ENCODE peak calls at places on chromosomes 16 and 17, in five cellular contexts. One of them, this sample, is unnamed.

GRCh38 chr16:19781196-19781595 is 63.1 kb downstream of the IQCK start:
- DNase-seq in IMR-90: peak
- DNase-seq in HepG2: no peak
- DNase-seq in GM12878: no peak
- DNase-seq in K562: no peak
- DNase-seq in this sample: no peak

GRCh38 chr17:75465039-75465438 is 8.6 kb downstream of the TMEM94 start:
- DNase-seq in IMR-90: no peak
- DNase-seq in GM12878: no peak
- DNase-seq in K562: no peak
- DNase-seq in HepG2: no peak
- DNase-seq in this sample: no peak

GRCh38 chr17:9219631-9220415 is 198.5 kb downstream of the NTN1 start:
- DNase-seq in GM12878: no peak
- DNase-seq in HepG2: no peak
- DNase-seq in IMR-90: no peak
- DNase-seq in K562: no peak
- DNase-seq in this sample: no peak

GRCh38 chr16:20300312-20301097 is 26.8 kb downstream of the GP2 start:
- DNase-seq in GM12878: peak
- DNase-seq in K562: peak
- DNase-seq in IMR-90: peak
- DNase-seq in HepG2: peak
- DNase-seq in this sample: peak

GRCh38 chr17:27544350-27545131 is 86.4 kb upstream of the LGALS9 start:
- DNase-seq in K562: peak
- DNase-seq in IMR-90: peak
- DNase-seq in HepG2: no peak
- DNase-seq in GM12878: peak
- DNase-seq in this sample: no peak

GRCh38 chr16:78455861-78456260 is 356.4 kb downstream of the WWOX start:
- DNase-seq in K562: no peak
- DNase-seq in IMR-90: no peak
- DNase-seq in HepG2: no peak
- DNase-seq in GM12878: no peak
- DNase-seq in this sample: no peak

GRCh38 chr17:73575470-73576235 is 68.6 kb downstream of the SDK2 start:
- DNase-seq in K562: no peak
- DNase-seq in IMR-90: no peak
- DNase-seq in GM12878: no peak
- DNase-seq in HepG2: no peak
- DNase-seq in this sample: peak

GRCh38 chr16:86665319-86665675 is 86.9 kb downstream of the FOXL1 start:
- DNase-seq in IMR-90: peak
- DNase-seq in GM12878: peak
- DNase-seq in HepG2: peak
- DNase-seq in K562: no peak
- DNase-seq in this sample: no peak

GRCh38 chr17:8954339-8954738 is 11.2 kb downstream of the PIK3R5 start:
- DNase-seq in K562: no peak
- DNase-seq in HepG2: no peak
- DNase-seq in IMR-90: no peak
- DNase-seq in GM12878: no peak
- DNase-seq in this sample: no peak

GRCh38 chr16:58128721-58129096 is 472 bp downstream of the CFAP20 start:
- DNase-seq in HepG2: no peak
- DNase-seq in K562: peak
- DNase-seq in IMR-90: no peak
- DNase-seq in GM12878: no peak
- DNase-seq in this sample: peak

GRCh38 chr17:71118039-71118438 is 948.7 kb downstream of the KCNJ2 start:
- DNase-seq in K562: no peak
- DNase-seq in HepG2: no peak
- DNase-seq in GM12878: no peak
- DNase-seq in IMR-90: peak
- DNase-seq in this sample: peak

GRCh38 chr16:4410335-4411075 is 5.9 kb downstream of the CORO7 start:
- DNase-seq in GM12878: no peak
- DNase-seq in K562: no peak
- DNase-seq in HepG2: no peak
- DNase-seq in IMR-90: peak
- DNase-seq in this sample: peak

GRCh38 chr17:48770954-48771353 is 42.4 kb upstream of the HOXB13 start:
- DNase-seq in IMR-90: no peak
- DNase-seq in GM12878: peak
- DNase-seq in K562: no peak
- DNase-seq in HepG2: no peak
- DNase-seq in this sample: no peak
- TF ChIP-seq MXI1 in IMR-90: no peak
- TF ChIP-seq MXI1 in GM12878: no peak
- TF ChIP-seq MXI1 in K562: no peak
- TF ChIP-seq MXI1 in HepG2: no peak
- TF ChIP-seq MXI1 in this sample: no peak

DNA sequence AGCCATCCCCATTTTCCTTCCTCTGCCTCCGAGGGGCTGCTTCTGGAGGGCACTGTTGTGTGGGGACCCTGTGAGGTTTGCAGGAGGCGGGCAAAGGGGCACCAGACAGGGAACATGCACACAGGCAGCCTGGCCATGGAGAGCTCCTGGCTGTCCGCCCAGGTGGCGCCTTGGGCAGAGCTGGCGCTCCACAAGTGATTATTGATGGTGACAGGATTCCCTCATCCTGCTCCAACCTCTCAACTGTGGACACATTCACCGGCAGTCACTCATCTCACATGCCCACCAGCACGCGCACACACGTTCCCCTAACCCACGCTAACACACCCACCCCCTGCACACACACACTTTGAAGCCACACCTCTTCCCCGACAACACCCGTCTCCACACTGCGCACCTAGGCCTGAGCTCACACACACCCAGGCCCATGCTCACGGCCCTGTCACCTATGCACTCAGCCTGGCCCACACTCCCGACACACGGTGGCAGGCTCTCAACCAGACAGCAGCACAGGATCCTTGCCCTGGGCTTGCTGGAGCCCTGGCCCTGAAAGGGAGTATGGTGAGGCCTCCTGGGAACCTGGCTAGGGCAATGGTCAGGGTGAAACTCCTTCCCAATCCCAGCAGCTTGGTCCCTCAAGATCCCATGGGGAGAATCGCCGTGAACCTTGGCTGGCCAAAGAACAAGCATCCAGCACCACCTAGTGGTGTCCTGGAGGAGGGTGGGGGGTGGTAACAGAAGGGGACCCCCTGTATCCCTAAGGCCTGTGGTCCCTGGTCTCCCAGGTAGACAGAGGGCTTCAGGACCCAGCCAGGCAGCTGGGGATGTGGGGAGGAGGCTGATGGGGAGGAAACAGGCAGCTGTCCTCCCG is 3.6 kb downstream of the PNMT start:
- DNase-seq in IMR-90: peak
- DNase-seq in GM12878: no peak
- DNase-seq in K562: peak
- DNase-seq in HepG2: peak
- DNase-seq in this sample: peak
- TF ChIP-seq MXI1 in IMR-90: no peak
- TF ChIP-seq MXI1 in GM12878: no peak
- TF ChIP-seq MXI1 in K562: no peak
- TF ChIP-seq MXI1 in HepG2: peak
- TF ChIP-seq MXI1 in this sample: no peak

DNA sequence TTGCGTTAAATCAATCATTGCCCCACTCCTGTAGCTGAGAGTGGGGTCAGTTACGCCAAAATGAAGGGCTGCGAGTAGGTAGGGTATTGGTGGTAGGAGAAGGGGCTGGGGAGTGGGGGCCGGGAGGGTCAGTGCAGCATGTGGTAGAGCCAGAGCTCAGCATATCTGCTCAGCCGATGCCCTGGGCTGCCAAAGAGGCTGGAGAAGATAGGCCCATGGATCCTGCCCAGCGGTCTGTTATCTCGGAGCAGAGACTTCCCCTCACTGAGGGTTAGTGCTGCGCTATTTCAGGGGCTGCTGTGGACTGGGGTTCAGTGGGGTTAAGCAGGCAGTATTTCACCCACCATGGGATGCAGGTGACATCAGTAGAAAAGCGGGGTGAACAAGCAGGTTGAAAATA is 19.7 kb downstream of the RHBDL3 start:
- DNase-seq in IMR-90: no peak
- DNase-seq in GM12878: no peak
- DNase-seq in HepG2: no peak
- DNase-seq in K562: peak
- DNase-seq in this sample: no peak
- TF ChIP-seq MXI1 in IMR-90: no peak
- TF ChIP-seq MXI1 in GM12878: no peak
- TF ChIP-seq MXI1 in HepG2: no peak
- TF ChIP-seq MXI1 in K562: no peak
- TF ChIP-seq MXI1 in this sample: no peak

DNA sequence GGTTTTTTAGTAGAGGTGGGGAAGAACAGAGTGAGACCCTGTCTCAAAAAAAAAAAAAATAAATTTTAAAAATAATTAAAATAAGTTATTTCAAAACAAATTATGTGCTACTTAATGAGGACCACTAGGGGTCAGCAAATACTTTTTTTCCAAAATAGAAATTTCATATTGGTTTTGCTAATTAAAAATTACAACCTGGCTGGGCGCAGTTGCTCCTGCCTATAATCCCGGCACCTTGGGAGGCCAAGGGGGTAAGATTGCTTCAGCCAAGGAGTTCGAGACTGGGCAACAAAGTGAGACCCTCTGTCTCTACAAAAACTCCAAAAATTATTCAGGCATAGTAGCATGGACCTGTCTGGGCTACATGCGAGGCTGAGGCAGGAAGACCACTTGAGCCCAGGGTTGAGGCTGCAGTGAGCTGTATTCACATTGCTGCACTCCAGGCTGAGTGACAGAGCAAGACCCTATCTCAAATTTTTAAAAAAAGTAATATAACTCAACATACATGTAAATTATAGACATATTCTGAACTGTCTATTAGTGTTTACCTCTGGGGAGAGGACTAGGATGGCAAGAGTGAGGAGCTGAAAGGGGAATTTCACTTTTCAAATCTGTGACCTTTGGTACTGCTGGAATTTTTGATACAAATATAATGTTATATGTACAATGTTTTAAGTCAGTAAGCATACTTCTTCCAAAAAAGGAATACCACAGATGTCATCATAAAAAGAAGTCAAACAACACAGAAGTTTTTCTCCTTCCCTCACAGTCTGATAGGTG is 8.1 kb downstream of the MEIOB start:
- DNase-seq in GM12878: no peak
- DNase-seq in IMR-90: peak
- DNase-seq in HepG2: no peak
- DNase-seq in K562: no peak
- DNase-seq in this sample: peak
- TF ChIP-seq MXI1 in GM12878: no peak
- TF ChIP-seq MXI1 in IMR-90: no peak
- TF ChIP-seq MXI1 in HepG2: no peak
- TF ChIP-seq MXI1 in K562: no peak
- TF ChIP-seq MXI1 in this sample: no peak

This sample was measured in SK-N-SH.